ENCODE peak calls at places on chromosome 4, in nine cellular contexts. One of them, this sample, is unnamed.

GRCh38 chr4:172650758-172651495 is 517.7 kb upstream of the GALNT7 start:
- DNase-seq in glomerular endothelial cell: no peak
- DNase-seq in stimulated activated CD8-positive, alpha-beta memory T cell treated with anti-CD3 and anti-CD28 coated beads, Interleukin-12 subunit alpha, Interleukin-12 subunit beta, amount 100 ng/mL, for 1 hour: no peak
- DNase-seq in head of caudate nucleus: no peak
- DNase-seq in midbrain: no peak
- DNase-seq in stimulated activated naive CD8-positive, alpha-beta T cell treated with anti-CD3 and anti-CD28 coated beads, Interleukin-15, Interleukin-2, amounts not matched to agents 100 U/mL and 50 U/mL, for 24 hours: no peak
- DNase-seq in AG20443: no peak
- DNase-seq in GM04504: no peak
- DNase-seq in ELR: no peak
- DNase-seq in this sample: no peak

GRCh38 chr4:185182196-185182595 is 21.6 kb downstream of the CFAP97 start:
- DNase-seq in GM04504: no peak
- DNase-seq in stimulated activated naive CD8-positive, alpha-beta T cell treated with anti-CD3 and anti-CD28 coated beads, Interleukin-15, Interleukin-2, amounts not matched to agents 100 U/mL and 50 U/mL, for 24 hours: no peak
- DNase-seq in glomerular endothelial cell: no peak
- DNase-seq in ELR: no peak
- DNase-seq in midbrain: no peak
- DNase-seq in head of caudate nucleus: no peak
- DNase-seq in stimulated activated CD8-positive, alpha-beta memory T cell treated with anti-CD3 and anti-CD28 coated beads, Interleukin-12 subunit alpha, Interleukin-12 subunit beta, amount 100 ng/mL, for 1 hour: no peak
- DNase-seq in AG20443: no peak
- DNase-seq in this sample: no peak

GRCh38 chr4:23290656-23291055 is 597.9 kb downstream of the GBA3 start:
- DNase-seq in AG20443: no peak
- DNase-seq in ELR: peak
- DNase-seq in stimulated activated CD8-positive, alpha-beta memory T cell treated with anti-CD3 and anti-CD28 coated beads, Interleukin-12 subunit alpha, Interleukin-12 subunit beta, amount 100 ng/mL, for 1 hour: no peak
- DNase-seq in stimulated activated naive CD8-positive, alpha-beta T cell treated with anti-CD3 and anti-CD28 coated beads, Interleukin-15, Interleukin-2, amounts not matched to agents 100 U/mL and 50 U/mL, for 24 hours: no peak
- DNase-seq in GM04504: no peak
- DNase-seq in midbrain: no peak
- DNase-seq in glomerular endothelial cell: no peak
- DNase-seq in head of caudate nucleus: no peak
- DNase-seq in this sample: peak

GRCh38 chr4:119490335-119490734 is 138.3 kb downstream of the PDE5A start:
- DNase-seq in midbrain: no peak
- DNase-seq in stimulated activated CD8-positive, alpha-beta memory T cell treated with anti-CD3 and anti-CD28 coated beads, Interleukin-12 subunit alpha, Interleukin-12 subunit beta, amount 100 ng/mL, for 1 hour: no peak
- DNase-seq in ELR: peak
- DNase-seq in head of caudate nucleus: no peak
- DNase-seq in GM04504: no peak
- DNase-seq in glomerular endothelial cell: peak
- DNase-seq in AG20443: no peak
- DNase-seq in stimulated activated naive CD8-positive, alpha-beta T cell treated with anti-CD3 and anti-CD28 coated beads, Interleukin-15, Interleukin-2, amounts not matched to agents 100 U/mL and 50 U/mL, for 24 hours: no peak
- DNase-seq in this sample: peak

GRCh38 chr4:5019274-5019673 is at the start of gene CYTL1:
- DNase-seq in stimulated activated naive CD8-positive, alpha-beta T cell treated with anti-CD3 and anti-CD28 coated beads, Interleukin-15, Interleukin-2, amounts not matched to agents 100 U/mL and 50 U/mL, for 24 hours: peak
- DNase-seq in ELR: no peak
- DNase-seq in GM04504: no peak
- DNase-seq in glomerular endothelial cell: no peak
- DNase-seq in AG20443: no peak
- DNase-seq in head of caudate nucleus: no peak
- DNase-seq in stimulated activated CD8-positive, alpha-beta memory T cell treated with anti-CD3 and anti-CD28 coated beads, Interleukin-12 subunit alpha, Interleukin-12 subunit beta, amount 100 ng/mL, for 1 hour: no peak
- DNase-seq in midbrain: no peak
- DNase-seq in this sample: no peak

GRCh38 chr4:40550900-40551546 is 78.6 kb downstream of the RBM47 start:
- DNase-seq in head of caudate nucleus: no peak
- DNase-seq in stimulated activated naive CD8-positive, alpha-beta T cell treated with anti-CD3 and anti-CD28 coated beads, Interleukin-15, Interleukin-2, amounts not matched to agents 100 U/mL and 50 U/mL, for 24 hours: no peak
- DNase-seq in midbrain: no peak
- DNase-seq in glomerular endothelial cell: no peak
- DNase-seq in stimulated activated CD8-positive, alpha-beta memory T cell treated with anti-CD3 and anti-CD28 coated beads, Interleukin-12 subunit alpha, Interleukin-12 subunit beta, amount 100 ng/mL, for 1 hour: peak
- DNase-seq in GM04504: no peak
- DNase-seq in AG20443: peak
- DNase-seq in ELR: peak
- DNase-seq in this sample: peak

GRCh38 chr4:184330008-184330400 is 112.3 kb upstream of the ENPP6 start:
- DNase-seq in GM04504: no peak
- DNase-seq in ELR: no peak
- DNase-seq in midbrain: no peak
- DNase-seq in head of caudate nucleus: no peak
- DNase-seq in AG20443: no peak
- DNase-seq in stimulated activated naive CD8-positive, alpha-beta T cell treated with anti-CD3 and anti-CD28 coated beads, Interleukin-15, Interleukin-2, amounts not matched to agents 100 U/mL and 50 U/mL, for 24 hours: peak
- DNase-seq in stimulated activated CD8-positive, alpha-beta memory T cell treated with anti-CD3 and anti-CD28 coated beads, Interleukin-12 subunit alpha, Interleukin-12 subunit beta, amount 100 ng/mL, for 1 hour: no peak
- DNase-seq in glomerular endothelial cell: no peak
- DNase-seq in this sample: no peak

GRCh38 chr4:47562297-47562696 is 77.2 kb downstream of the ATP10D start:
- DNase-seq in glomerular endothelial cell: no peak
- DNase-seq in stimulated activated naive CD8-positive, alpha-beta T cell treated with anti-CD3 and anti-CD28 coated beads, Interleukin-15, Interleukin-2, amounts not matched to agents 100 U/mL and 50 U/mL, for 24 hours: no peak
- DNase-seq in GM04504: no peak
- DNase-seq in stimulated activated CD8-positive, alpha-beta memory T cell treated with anti-CD3 and anti-CD28 coated beads, Interleukin-12 subunit alpha, Interleukin-12 subunit beta, amount 100 ng/mL, for 1 hour: no peak
- DNase-seq in midbrain: no peak
- DNase-seq in ELR: peak
- DNase-seq in head of caudate nucleus: no peak
- DNase-seq in AG20443: no peak
- DNase-seq in this sample: no peak

GRCh38 chr4:10080874-10081606 is 35.6 kb downstream of the WDR1 start:
- DNase-seq in stimulated activated naive CD8-positive, alpha-beta T cell treated with anti-CD3 and anti-CD28 coated beads, Interleukin-15, Interleukin-2, amounts not matched to agents 100 U/mL and 50 U/mL, for 24 hours: no peak
- DNase-seq in AG20443: no peak
- DNase-seq in midbrain: no peak
- DNase-seq in ELR: no peak
- DNase-seq in stimulated activated CD8-positive, alpha-beta memory T cell treated with anti-CD3 and anti-CD28 coated beads, Interleukin-12 subunit alpha, Interleukin-12 subunit beta, amount 100 ng/mL, for 1 hour: no peak
- DNase-seq in glomerular endothelial cell: no peak
- DNase-seq in head of caudate nucleus: peak
- DNase-seq in GM04504: no peak
- DNase-seq in this sample: no peak

GRCh38 chr4:5954056-5954760 is 61.3 kb upstream of the CRMP1 start:
- DNase-seq in head of caudate nucleus: no peak
- DNase-seq in GM04504: no peak
- DNase-seq in midbrain: no peak
- DNase-seq in stimulated activated CD8-positive, alpha-beta memory T cell treated with anti-CD3 and anti-CD28 coated beads, Interleukin-12 subunit alpha, Interleukin-12 subunit beta, amount 100 ng/mL, for 1 hour: no peak
- DNase-seq in AG20443: no peak
- DNase-seq in glomerular endothelial cell: no peak
- DNase-seq in ELR: no peak
- DNase-seq in stimulated activated naive CD8-positive, alpha-beta T cell treated with anti-CD3 and anti-CD28 coated beads, Interleukin-15, Interleukin-2, amounts not matched to agents 100 U/mL and 50 U/mL, for 24 hours: no peak
- DNase-seq in this sample: no peak

GRCh38 chr4:55553442-55553841 is 6.7 kb upstream of the CLOCK start:
- DNase-seq in ELR: peak
- DNase-seq in stimulated activated CD8-positive, alpha-beta memory T cell treated with anti-CD3 and anti-CD28 coated beads, Interleukin-12 subunit alpha, Interleukin-12 subunit beta, amount 100 ng/mL, for 1 hour: no peak
- DNase-seq in stimulated activated naive CD8-positive, alpha-beta T cell treated with anti-CD3 and anti-CD28 coated beads, Interleukin-15, Interleukin-2, amounts not matched to agents 100 U/mL and 50 U/mL, for 24 hours: no peak
- DNase-seq in AG20443: peak
- DNase-seq in GM04504: peak
- DNase-seq in head of caudate nucleus: no peak
- DNase-seq in glomerular endothelial cell: no peak
- DNase-seq in midbrain: no peak
- DNase-seq in this sample: no peak

GRCh38 chr4:60500860-60501259 is 699.3 kb upstream of the ADGRL3 start:
- DNase-seq in ELR: no peak
- DNase-seq in stimulated activated naive CD8-positive, alpha-beta T cell treated with anti-CD3 and anti-CD28 coated beads, Interleukin-15, Interleukin-2, amounts not matched to agents 100 U/mL and 50 U/mL, for 24 hours: no peak
- DNase-seq in head of caudate nucleus: no peak
- DNase-seq in GM04504: no peak
- DNase-seq in stimulated activated CD8-positive, alpha-beta memory T cell treated with anti-CD3 and anti-CD28 coated beads, Interleukin-12 subunit alpha, Interleukin-12 subunit beta, amount 100 ng/mL, for 1 hour: no peak
- DNase-seq in midbrain: no peak
- DNase-seq in AG20443: no peak
- DNase-seq in glomerular endothelial cell: no peak
- DNase-seq in this sample: no peak

GRCh38 chr4:1564535-1565375 is 119.4 kb downstream of the FAM53A start:
- DNase-seq in midbrain: no peak
- DNase-seq in AG20443: no peak
- DNase-seq in stimulated activated CD8-positive, alpha-beta memory T cell treated with anti-CD3 and anti-CD28 coated beads, Interleukin-12 subunit alpha, Interleukin-12 subunit beta, amount 100 ng/mL, for 1 hour: no peak
- DNase-seq in glomerular endothelial cell: no peak
- DNase-seq in ELR: no peak
- DNase-seq in GM04504: no peak
- DNase-seq in stimulated activated naive CD8-positive, alpha-beta T cell treated with anti-CD3 and anti-CD28 coated beads, Interleukin-15, Interleukin-2, amounts not matched to agents 100 U/mL and 50 U/mL, for 24 hours: no peak
- DNase-seq in head of caudate nucleus: no peak
- DNase-seq in this sample: no peak

GRCh38 chr4:169859366-169860216 is 101.8 kb upstream of the HPF1 start:
- DNase-seq in GM04504: no peak
- DNase-seq in ELR: no peak
- DNase-seq in midbrain: peak
- DNase-seq in head of caudate nucleus: no peak
- DNase-seq in AG20443: no peak
- DNase-seq in stimulated activated naive CD8-positive, alpha-beta T cell treated with anti-CD3 and anti-CD28 coated beads, Interleukin-15, Interleukin-2, amounts not matched to agents 100 U/mL and 50 U/mL, for 24 hours: no peak
- DNase-seq in glomerular endothelial cell: no peak
- DNase-seq in stimulated activated CD8-positive, alpha-beta memory T cell treated with anti-CD3 and anti-CD28 coated beads, Interleukin-12 subunit alpha, Interleukin-12 subunit beta, amount 100 ng/mL, for 1 hour: no peak
- DNase-seq in this sample: no peak

GRCh38 chr4:61572160-61572559 is 372.0 kb downstream of the ADGRL3 start:
- DNase-seq in ELR: peak
- DNase-seq in GM04504: no peak
- DNase-seq in AG20443: no peak
- DNase-seq in stimulated activated CD8-positive, alpha-beta memory T cell treated with anti-CD3 and anti-CD28 coated beads, Interleukin-12 subunit alpha, Interleukin-12 subunit beta, amount 100 ng/mL, for 1 hour: no peak
- DNase-seq in midbrain: no peak
- DNase-seq in glomerular endothelial cell: no peak
- DNase-seq in head of caudate nucleus: no peak
- DNase-seq in stimulated activated naive CD8-positive, alpha-beta T cell treated with anti-CD3 and anti-CD28 coated beads, Interleukin-15, Interleukin-2, amounts not matched to agents 100 U/mL and 50 U/mL, for 24 hours: no peak
- DNase-seq in this sample: no peak

GRCh38 chr4:138957302-138957701 is 58.3 kb upstream of the NOCT start:
- DNase-seq in GM04504: no peak
- DNase-seq in glomerular endothelial cell: no peak
- DNase-seq in midbrain: no peak
- DNase-seq in stimulated activated naive CD8-positive, alpha-beta T cell treated with anti-CD3 and anti-CD28 coated beads, Interleukin-15, Interleukin-2, amounts not matched to agents 100 U/mL and 50 U/mL, for 24 hours: no peak
- DNase-seq in stimulated activated CD8-positive, alpha-beta memory T cell treated with anti-CD3 and anti-CD28 coated beads, Interleukin-12 subunit alpha, Interleukin-12 subunit beta, amount 100 ng/mL, for 1 hour: no peak
- DNase-seq in ELR: no peak
- DNase-seq in head of caudate nucleus: no peak
- DNase-seq in AG20443: no peak
- DNase-seq in this sample: no peak

GRCh38 chr4:78684196-78685079 is 91.7 kb upstream of the BMP2K start:
- DNase-seq in stimulated activated CD8-positive, alpha-beta memory T cell treated with anti-CD3 and anti-CD28 coated beads, Interleukin-12 subunit alpha, Interleukin-12 subunit beta, amount 100 ng/mL, for 1 hour: no peak
- DNase-seq in ELR: peak
- DNase-seq in head of caudate nucleus: no peak
- DNase-seq in glomerular endothelial cell: no peak
- DNase-seq in AG20443: no peak
- DNase-seq in midbrain: no peak
- DNase-seq in stimulated activated naive CD8-positive, alpha-beta T cell treated with anti-CD3 and anti-CD28 coated beads, Interleukin-15, Interleukin-2, amounts not matched to agents 100 U/mL and 50 U/mL, for 24 hours: no peak
- DNase-seq in GM04504: no peak
- DNase-seq in this sample: no peak

GRCh38 chr4:120008957-120009356 is 57.7 kb downstream of the MAD2L1 start:
- DNase-seq in midbrain: no peak
- DNase-seq in stimulated activated CD8-positive, alpha-beta memory T cell treated with anti-CD3 and anti-CD28 coated beads, Interleukin-12 subunit alpha, Interleukin-12 subunit beta, amount 100 ng/mL, for 1 hour: no peak
- DNase-seq in ELR: no peak
- DNase-seq in GM04504: no peak
- DNase-seq in AG20443: no peak
- DNase-seq in glomerular endothelial cell: no peak
- DNase-seq in stimulated activated naive CD8-positive, alpha-beta T cell treated with anti-CD3 and anti-CD28 coated beads, Interleukin-15, Interleukin-2, amounts not matched to agents 100 U/mL and 50 U/mL, for 24 hours: no peak
- DNase-seq in head of caudate nucleus: no peak
- DNase-seq in this sample: no peak

GRCh38 chr4:85637778-85638177 is 162.8 kb downstream of the ARHGAP24 start:
- DNase-seq in head of caudate nucleus: no peak
- DNase-seq in glomerular endothelial cell: no peak
- DNase-seq in AG20443: no peak
- DNase-seq in stimulated activated naive CD8-positive, alpha-beta T cell treated with anti-CD3 and anti-CD28 coated beads, Interleukin-15, Interleukin-2, amounts not matched to agents 100 U/mL and 50 U/mL, for 24 hours: no peak
- DNase-seq in ELR: no peak
- DNase-seq in GM04504: no peak
- DNase-seq in midbrain: no peak
- DNase-seq in stimulated activated CD8-positive, alpha-beta memory T cell treated with anti-CD3 and anti-CD28 coated beads, Interleukin-12 subunit alpha, Interleukin-12 subunit beta, amount 100 ng/mL, for 1 hour: no peak
- DNase-seq in this sample: no peak

GRCh38 chr4:6204098-6204497 is 3.7 kb upstream of the JAKMIP1 start:
- DNase-seq in head of caudate nucleus: no peak
- DNase-seq in stimulated activated CD8-positive, alpha-beta memory T cell treated with anti-CD3 and anti-CD28 coated beads, Interleukin-12 subunit alpha, Interleukin-12 subunit beta, amount 100 ng/mL, for 1 hour: no peak
- DNase-seq in GM04504: no peak
- DNase-seq in glomerular endothelial cell: no peak
- DNase-seq in stimulated activated naive CD8-positive, alpha-beta T cell treated with anti-CD3 and anti-CD28 coated beads, Interleukin-15, Interleukin-2, amounts not matched to agents 100 U/mL and 50 U/mL, for 24 hours: no peak
- DNase-seq in AG20443: no peak
- DNase-seq in ELR: no peak
- DNase-seq in midbrain: no peak
- DNase-seq in this sample: no peak

GRCh38 chr4:74267998-74268606 is 40.2 kb upstream of the EPGN start:
- DNase-seq in head of caudate nucleus: no peak
- DNase-seq in glomerular endothelial cell: no peak
- DNase-seq in midbrain: no peak
- DNase-seq in ELR: peak
- DNase-seq in stimulated activated naive CD8-positive, alpha-beta T cell treated with anti-CD3 and anti-CD28 coated beads, Interleukin-15, Interleukin-2, amounts not matched to agents 100 U/mL and 50 U/mL, for 24 hours: no peak
- DNase-seq in stimulated activated CD8-positive, alpha-beta memory T cell treated with anti-CD3 and anti-CD28 coated beads, Interleukin-12 subunit alpha, Interleukin-12 subunit beta, amount 100 ng/mL, for 1 hour: no peak
- DNase-seq in GM04504: peak
- DNase-seq in AG20443: peak
- DNase-seq in this sample: no peak

GRCh38 chr4:28250646-28251045 is 1390.0 kb downstream of the STIM2 start:
- DNase-seq in ELR: no peak
- DNase-seq in midbrain: no peak
- DNase-seq in GM04504: no peak
- DNase-seq in stimulated activated naive CD8-positive, alpha-beta T cell treated with anti-CD3 and anti-CD28 coated beads, Interleukin-15, Interleukin-2, amounts not matched to agents 100 U/mL and 50 U/mL, for 24 hours: no peak
- DNase-seq in stimulated activated CD8-positive, alpha-beta memory T cell treated with anti-CD3 and anti-CD28 coated beads, Interleukin-12 subunit alpha, Interleukin-12 subunit beta, amount 100 ng/mL, for 1 hour: no peak
- DNase-seq in AG20443: no peak
- DNase-seq in head of caudate nucleus: no peak
- DNase-seq in glomerular endothelial cell: no peak
- DNase-seq in this sample: no peak

GRCh38 chr4:40909363-40909876 is 159.7 kb downstream of the NSUN7 start:
- DNase-seq in GM04504: no peak
- DNase-seq in stimulated activated naive CD8-positive, alpha-beta T cell treated with anti-CD3 and anti-CD28 coated beads, Interleukin-15, Interleukin-2, amounts not matched to agents 100 U/mL and 50 U/mL, for 24 hours: peak
- DNase-seq in AG20443: peak
- DNase-seq in midbrain: no peak
- DNase-seq in glomerular endothelial cell: peak
- DNase-seq in head of caudate nucleus: no peak
- DNase-seq in ELR: peak
- DNase-seq in stimulated activated CD8-positive, alpha-beta memory T cell treated with anti-CD3 and anti-CD28 coated beads, Interleukin-12 subunit alpha, Interleukin-12 subunit beta, amount 100 ng/mL, for 1 hour: no peak
- DNase-seq in this sample: no peak

GRCh38 chr4:36243355-36244256 is 708 bp downstream of the ARAP2 start:
- DNase-seq in GM04504: no peak
- DNase-seq in stimulated activated CD8-positive, alpha-beta memory T cell treated with anti-CD3 and anti-CD28 coated beads, Interleukin-12 subunit alpha, Interleukin-12 subunit beta, amount 100 ng/mL, for 1 hour: no peak
- DNase-seq in glomerular endothelial cell: no peak
- DNase-seq in midbrain: peak
- DNase-seq in ELR: no peak
- DNase-seq in head of caudate nucleus: peak
- DNase-seq in AG20443: no peak
- DNase-seq in stimulated activated naive CD8-positive, alpha-beta T cell treated with anti-CD3 and anti-CD28 coated beads, Interleukin-15, Interleukin-2, amounts not matched to agents 100 U/mL and 50 U/mL, for 24 hours: peak
- DNase-seq in this sample: no peak

GRCh38 chr4:87868482-87868881 is 35.7 kb downstream of the MEPE start:
- DNase-seq in head of caudate nucleus: no peak
- DNase-seq in GM04504: no peak
- DNase-seq in stimulated activated naive CD8-positive, alpha-beta T cell treated with anti-CD3 and anti-CD28 coated beads, Interleukin-15, Interleukin-2, amounts not matched to agents 100 U/mL and 50 U/mL, for 24 hours: no peak
- DNase-seq in midbrain: no peak
- DNase-seq in ELR: no peak
- DNase-seq in glomerular endothelial cell: no peak
- DNase-seq in stimulated activated CD8-positive, alpha-beta memory T cell treated with anti-CD3 and anti-CD28 coated beads, Interleukin-12 subunit alpha, Interleukin-12 subunit beta, amount 100 ng/mL, for 1 hour: no peak
- DNase-seq in AG20443: no peak
- DNase-seq in this sample: no peak

GRCh38 chr4:185469539-185470154 is 1.9 kb downstream of the CCDC110 start:
- DNase-seq in head of caudate nucleus: no peak
- DNase-seq in ELR: no peak
- DNase-seq in AG20443: no peak
- DNase-seq in GM04504: no peak
- DNase-seq in stimulated activated CD8-positive, alpha-beta memory T cell treated with anti-CD3 and anti-CD28 coated beads, Interleukin-12 subunit alpha, Interleukin-12 subunit beta, amount 100 ng/mL, for 1 hour: no peak
- DNase-seq in midbrain: no peak
- DNase-seq in stimulated activated naive CD8-positive, alpha-beta T cell treated with anti-CD3 and anti-CD28 coated beads, Interleukin-15, Interleukin-2, amounts not matched to agents 100 U/mL and 50 U/mL, for 24 hours: no peak
- DNase-seq in glomerular endothelial cell: no peak
- DNase-seq in this sample: no peak

GRCh38 chr4:94559351-94559806 is 107.6 kb downstream of the PDLIM5 start:
- DNase-seq in midbrain: no peak
- DNase-seq in stimulated activated CD8-positive, alpha-beta memory T cell treated with anti-CD3 and anti-CD28 coated beads, Interleukin-12 subunit alpha, Interleukin-12 subunit beta, amount 100 ng/mL, for 1 hour: no peak
- DNase-seq in AG20443: peak
- DNase-seq in stimulated activated naive CD8-positive, alpha-beta T cell treated with anti-CD3 and anti-CD28 coated beads, Interleukin-15, Interleukin-2, amounts not matched to agents 100 U/mL and 50 U/mL, for 24 hours: no peak
- DNase-seq in head of caudate nucleus: no peak
- DNase-seq in ELR: peak
- DNase-seq in glomerular endothelial cell: no peak
- DNase-seq in GM04504: peak
- DNase-seq in this sample: no peak

GRCh38 chr4:98786866-98787265 is 128.5 kb upstream of the TSPAN5 start:
- DNase-seq in stimulated activated naive CD8-positive, alpha-beta T cell treated with anti-CD3 and anti-CD28 coated beads, Interleukin-15, Interleukin-2, amounts not matched to agents 100 U/mL and 50 U/mL, for 24 hours: no peak
- DNase-seq in stimulated activated CD8-positive, alpha-beta memory T cell treated with anti-CD3 and anti-CD28 coated beads, Interleukin-12 subunit alpha, Interleukin-12 subunit beta, amount 100 ng/mL, for 1 hour: no peak
- DNase-seq in head of caudate nucleus: no peak
- DNase-seq in midbrain: no peak
- DNase-seq in AG20443: no peak
- DNase-seq in GM04504: no peak
- DNase-seq in glomerular endothelial cell: no peak
- DNase-seq in ELR: peak
- DNase-seq in this sample: no peak

GRCh38 chr4:120636120-120636630 is 286.4 kb downstream of the PRDM5 start:
- DNase-seq in ELR: no peak
- DNase-seq in midbrain: no peak
- DNase-seq in stimulated activated naive CD8-positive, alpha-beta T cell treated with anti-CD3 and anti-CD28 coated beads, Interleukin-15, Interleukin-2, amounts not matched to agents 100 U/mL and 50 U/mL, for 24 hours: no peak
- DNase-seq in stimulated activated CD8-positive, alpha-beta memory T cell treated with anti-CD3 and anti-CD28 coated beads, Interleukin-12 subunit alpha, Interleukin-12 subunit beta, amount 100 ng/mL, for 1 hour: no peak
- DNase-seq in AG20443: no peak
- DNase-seq in GM04504: no peak
- DNase-seq in glomerular endothelial cell: no peak
- DNase-seq in head of caudate nucleus: no peak
- DNase-seq in this sample: no peak

GRCh38 chr4:11483076-11483475 is 54.4 kb upstream of the HS3ST1 start:
- DNase-seq in glomerular endothelial cell: no peak
- DNase-seq in GM04504: no peak
- DNase-seq in midbrain: no peak
- DNase-seq in ELR: no peak
- DNase-seq in head of caudate nucleus: no peak
- DNase-seq in AG20443: no peak
- DNase-seq in stimulated activated CD8-positive, alpha-beta memory T cell treated with anti-CD3 and anti-CD28 coated beads, Interleukin-12 subunit alpha, Interleukin-12 subunit beta, amount 100 ng/mL, for 1 hour: no peak
- DNase-seq in stimulated activated naive CD8-positive, alpha-beta T cell treated with anti-CD3 and anti-CD28 coated beads, Interleukin-15, Interleukin-2, amounts not matched to agents 100 U/mL and 50 U/mL, for 24 hours: no peak
- DNase-seq in this sample: no peak

GRCh38 chr4:189062047-189062820 is 878.4 kb upstream of the FRG1 start:
- DNase-seq in stimulated activated naive CD8-positive, alpha-beta T cell treated with anti-CD3 and anti-CD28 coated beads, Interleukin-15, Interleukin-2, amounts not matched to agents 100 U/mL and 50 U/mL, for 24 hours: no peak
- DNase-seq in ELR: no peak
- DNase-seq in GM04504: no peak
- DNase-seq in head of caudate nucleus: no peak
- DNase-seq in glomerular endothelial cell: no peak
- DNase-seq in AG20443: no peak
- DNase-seq in stimulated activated CD8-positive, alpha-beta memory T cell treated with anti-CD3 and anti-CD28 coated beads, Interleukin-12 subunit alpha, Interleukin-12 subunit beta, amount 100 ng/mL, for 1 hour: no peak
- DNase-seq in midbrain: no peak
- DNase-seq in this sample: no peak

This sample was measured in WERI-Rb-1.